ENCODE peak calls at places on chromosome 11, in seven cellular contexts. L, K, X, P, G, Q and V are unnamed samples.

GRCh38 chr11:64305691-64306562 is 603 bp downstream of the ESRRA start:
- DNase-seq in L (peak), K (no peak), X (peak), P (peak), G (peak), Q (peak), V (peak)

GRCh38 chr11:64000026-64000739 is 13.9 kb downstream of the OTUB1 start:
- DNase-seq in L (no peak), K (peak), X (peak), P (peak), G (peak), Q (peak), V (peak)

GRCh38 chr11:130839950-130840666 is 76.2 kb downstream of the SNX19 start:
- DNase-seq in L (peak), K (peak), X (peak), P (no peak), G (no peak), Q (peak), V (peak)

GRCh38 chr11:94034207-94034606 is 13.1 kb downstream of the HEPHL1 start:
- DNase-seq in L (no peak), K (no peak), X (no peak), P (no peak), G (no peak), Q (no peak), V (no peak)

GRCh38 chr11:111934301-111934700 is 2.8 kb upstream of the DIXDC1 start:
- DNase-seq in L (no peak), K (no peak), X (no peak), P (no peak), G (no peak), Q (no peak), V (no peak)

GRCh38 chr11:66346476-66347424 is 679 bp downstream of the B4GAT1 start:
- DNase-seq in L (peak), K (no peak), X (no peak), P (peak), G (no peak), Q (peak), V (no peak)

GRCh38 chr11:34650528-34650927 is 29.6 kb downstream of the EHF start:
- DNase-seq in L (no peak), K (no peak), X (peak), P (no peak), G (no peak), Q (no peak), V (no peak)

GRCh38 chr11:105202844-105203548 is 63.4 kb upstream of the CARD18 start:
- DNase-seq in L (no peak), K (no peak), X (peak), P (peak), G (no peak), Q (no peak), V (no peak)

GRCh38 chr11:16280256-16280682 is 76.1 kb downstream of the SOX6 start:
- DNase-seq in L (peak), K (no peak), X (peak), P (peak), G (no peak), Q (no peak), V (no peak)

GRCh38 chr11:107787733-107788132 is 70.9 kb downstream of the SLC35F2 start:
- DNase-seq in L (no peak), K (no peak), X (no peak), P (no peak), G (no peak), Q (no peak), V (no peak)

GRCh38 chr11:113487622-113488021 is 12.4 kb upstream of the DRD2 start:
- DNase-seq in L (no peak), K (no peak), X (no peak), P (no peak), G (no peak), Q (no peak), V (no peak)

GRCh38 chr11:72223615-72224586 is 666 bp upstream of the INPPL1 start:
- DNase-seq in L (peak), K (peak), X (peak), P (peak), G (peak), Q (peak), V (peak)

GRCh38 chr11:47060807-47061206 is 115.9 kb downstream of the ARFGAP2 start:
- DNase-seq in L (no peak), K (peak), X (peak), P (no peak), G (no peak), Q (peak), V (peak)

GRCh38 chr11:17156283-17156682 is 51.5 kb downstream of the PIK3C2A start:
- DNase-seq in L (no peak), K (no peak), X (no peak), P (no peak), G (no peak), Q (no peak), V (no peak)

GRCh38 chr11:394034-394857 is at the start of gene PKP3:
- DNase-seq in L (no peak), K (peak), X (peak), P (peak), G (no peak), Q (peak), V (peak)

GRCh38 chr11:48005133-48005532 is 24.8 kb downstream of the PTPRJ start:
- DNase-seq in L (no peak), K (no peak), X (peak), P (no peak), G (no peak), Q (peak), V (no peak)

GRCh38 chr11:87423161-87423560 is 385.4 kb downstream of the TMEM135 start:
- DNase-seq in L (no peak), K (no peak), X (no peak), P (no peak), G (no peak), Q (no peak), V (no peak)